ENCODE peak calls at places on chromosomes 11 and 22, in four cellular contexts. One of them, this sample, is unnamed.

GRCh38 chr11:103484545-103484944 is 375.3 kb downstream of the DYNC2H1 start:
- DNase-seq in body of pancreas: no peak
- DNase-seq in IMR-90: no peak
- DNase-seq in AG04450: no peak
- DNase-seq in this sample: no peak

GRCh38 chr22:32536352-32536751 is 61.7 kb downstream of the FBXO7 start:
- DNase-seq in body of pancreas: no peak
- DNase-seq in AG04450: no peak
- DNase-seq in IMR-90: no peak
- DNase-seq in this sample: no peak

GRCh38 chr22:39579909-39580571 is 9.5 kb downstream of the CACNA1I start:
- DNase-seq in body of pancreas: no peak
- DNase-seq in IMR-90: no peak
- DNase-seq in AG04450: no peak
- DNase-seq in this sample: no peak

GRCh38 chr22:25744694-25745093 is 2.7 kb downstream of the MYO18B start:
- DNase-seq in AG04450: no peak
- DNase-seq in IMR-90: no peak
- DNase-seq in body of pancreas: no peak
- DNase-seq in this sample: no peak

GRCh38 chr11:72696866-72697428 is 22.7 kb upstream of the PDE2A start:
- DNase-seq in IMR-90: no peak
- DNase-seq in body of pancreas: peak
- DNase-seq in AG04450: no peak
- DNase-seq in this sample: peak

GRCh38 chr11:61828629-61829407 is 718 bp downstream of the FADS2 start:
- DNase-seq in AG04450: no peak
- DNase-seq in body of pancreas: peak
- DNase-seq in IMR-90: no peak
- DNase-seq in this sample: peak

GRCh38 chr11:57476883-57477506 is 16.7 kb downstream of the RTN4RL2 start:
- DNase-seq in IMR-90: peak
- DNase-seq in body of pancreas: peak
- DNase-seq in AG04450: no peak
- DNase-seq in this sample: peak

GRCh38 chr11:63262562-63262961 is 19.2 kb upstream of the SLC22A25 start:
- DNase-seq in AG04450: no peak
- DNase-seq in body of pancreas: peak
- DNase-seq in IMR-90: no peak
- DNase-seq in this sample: no peak

GRCh38 chr11:119722281-119722794 is 6.7 kb downstream of the NECTIN1 start:
- DNase-seq in AG04450: no peak
- DNase-seq in IMR-90: no peak
- DNase-seq in body of pancreas: peak
- DNase-seq in this sample: peak

GRCh38 chr11:132463941-132464340 is 1068.4 kb downstream of the OPCML start:
- DNase-seq in IMR-90: no peak
- DNase-seq in body of pancreas: no peak
- DNase-seq in AG04450: no peak
- DNase-seq in this sample: no peak

GRCh38 chr11:8289426-8290047 is 25.9 kb upstream of the LMO1 start:
- DNase-seq in IMR-90: no peak
- DNase-seq in body of pancreas: no peak
- DNase-seq in AG04450: no peak
- DNase-seq in this sample: peak

GRCh38 chr22:41417622-41418390 is 28.8 kb downstream of the TOB2 start:
- DNase-seq in IMR-90: no peak
- DNase-seq in AG04450: no peak
- DNase-seq in body of pancreas: peak
- DNase-seq in this sample: no peak

GRCh38 chr11:72712168-72712721 is 38.0 kb upstream of the PDE2A start:
- DNase-seq in AG04450: no peak
- DNase-seq in IMR-90: no peak
- DNase-seq in body of pancreas: no peak
- DNase-seq in this sample: no peak

GRCh38 chr22:27393371-27393770 is 408.2 kb downstream of the MN1 start:
- DNase-seq in IMR-90: no peak
- DNase-seq in AG04450: no peak
- DNase-seq in body of pancreas: no peak
- DNase-seq in this sample: no peak

GRCh38 chr11:131667566-131667965 is 297.2 kb downstream of the NTM start:
- DNase-seq in AG04450: no peak
- DNase-seq in body of pancreas: no peak
- DNase-seq in IMR-90: no peak
- DNase-seq in this sample: peak

GRCh38 chr11:86067230-86068137 is 1.4 kb downstream of the PICALM start:
- DNase-seq in IMR-90: no peak
- DNase-seq in body of pancreas: no peak
- DNase-seq in AG04450: no peak
- DNase-seq in this sample: no peak

GRCh38 chr11:69914286-69915150 is 95.3 kb upstream of the FGF3 start:
- DNase-seq in IMR-90: no peak
- DNase-seq in body of pancreas: no peak
- DNase-seq in AG04450: no peak
- DNase-seq in this sample: peak

GRCh38 chr11:69877235-69877634 is 58.0 kb upstream of the FGF3 start:
- DNase-seq in AG04450: no peak
- DNase-seq in body of pancreas: no peak
- DNase-seq in IMR-90: no peak
- DNase-seq in this sample: peak

GRCh38 chr11:77080643-77081210 is 14.0 kb downstream of the CAPN5 start:
- DNase-seq in body of pancreas: no peak
- DNase-seq in AG04450: no peak
- DNase-seq in IMR-90: peak
- DNase-seq in this sample: peak

GRCh38 chr22:42920101-42920820 is 63.2 kb upstream of the ARFGAP3 start:
- DNase-seq in body of pancreas: peak
- DNase-seq in AG04450: no peak
- DNase-seq in IMR-90: peak
- DNase-seq in this sample: no peak

GRCh38 chr11:64844330-64845124 is at the start of gene CDC42BPG:
- DNase-seq in IMR-90: peak
- DNase-seq in AG04450: no peak
- DNase-seq in body of pancreas: peak
- DNase-seq in this sample: peak

GRCh38 chr22:24189249-24190158 is 8.2 kb downstream of the SUSD2 start:
- DNase-seq in body of pancreas: peak
- DNase-seq in IMR-90: peak
- DNase-seq in AG04450: peak
- DNase-seq in this sample: peak

GRCh38 chr11:111922803-111923202 is 4.1 kb downstream of the C11orf52 start:
- DNase-seq in body of pancreas: peak
- DNase-seq in AG04450: no peak
- DNase-seq in IMR-90: peak
- DNase-seq in this sample: no peak

GRCh38 chr11:131664811-131665210 is 294.4 kb downstream of the NTM start:
- DNase-seq in IMR-90: no peak
- DNase-seq in body of pancreas: no peak
- DNase-seq in AG04450: no peak
- DNase-seq in this sample: peak

GRCh38 chr22:19134176-19134831 is 3.2 kb downstream of the TSSK2 start:
- DNase-seq in AG04450: no peak
- DNase-seq in IMR-90: no peak
- DNase-seq in body of pancreas: no peak
- DNase-seq in this sample: no peak

GRCh38 chr22:22816171-22816514 is 71.5 kb upstream of the IGLL5 start:
- DNase-seq in body of pancreas: no peak
- DNase-seq in AG04450: no peak
- DNase-seq in IMR-90: no peak
- DNase-seq in this sample: no peak

GRCh38 chr22:16824718-16825687 is at the start of gene XKR3:
- DNase-seq in AG04450: no peak
- DNase-seq in body of pancreas: no peak
- DNase-seq in IMR-90: no peak
- DNase-seq in this sample: peak

GRCh38 chr22:24200616-24201212 is 19.4 kb downstream of the SUSD2 start:
- DNase-seq in AG04450: no peak
- DNase-seq in IMR-90: peak
- DNase-seq in body of pancreas: no peak
- DNase-seq in this sample: no peak

GRCh38 chr22:46854125-46854870 is 91.8 kb downstream of the TBC1D22A start:
- DNase-seq in AG04450: no peak
- DNase-seq in IMR-90: peak
- DNase-seq in body of pancreas: no peak
- DNase-seq in this sample: peak
- H3K27ac ChIP-seq in AG04450: no peak
- H3K27ac ChIP-seq in IMR-90: no peak
- H3K27ac ChIP-seq in body of pancreas: no peak
- H3K27ac ChIP-seq in this sample: peak

GRCh38 chr11:36777302-36777701 is 179.3 kb upstream of the RAG2 start:
- DNase-seq in body of pancreas: no peak
- DNase-seq in AG04450: no peak
- DNase-seq in IMR-90: no peak
- DNase-seq in this sample: no peak

GRCh38 chr11:36775157-36775556 is 177.1 kb upstream of the RAG2 start:
- DNase-seq in body of pancreas: no peak
- DNase-seq in IMR-90: no peak
- DNase-seq in AG04450: no peak
- DNase-seq in this sample: no peak

DNA sequence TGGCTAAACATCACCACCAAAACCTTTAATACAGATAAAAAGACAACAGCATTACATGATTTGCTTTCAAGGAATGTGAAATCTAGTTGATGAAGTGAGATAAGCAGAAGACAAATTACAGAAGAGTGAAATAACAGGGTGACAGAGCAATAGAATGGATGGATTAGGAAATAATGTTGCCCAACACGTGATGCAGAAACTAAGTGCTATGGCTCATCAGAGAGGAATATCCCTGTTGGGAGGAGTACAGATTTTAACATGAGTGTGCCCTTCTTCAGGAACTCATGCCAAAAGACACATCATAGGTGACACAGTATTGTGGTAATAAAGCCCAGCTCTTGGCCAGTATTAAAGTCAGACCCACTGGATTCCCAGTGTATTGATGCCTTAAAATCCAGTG is 176.6 kb upstream of the RAG2 start:
- DNase-seq in body of pancreas: no peak
- DNase-seq in AG04450: no peak
- DNase-seq in IMR-90: peak
- DNase-seq in this sample: no peak
- H3K27ac ChIP-seq in body of pancreas: no peak
- H3K27ac ChIP-seq in AG04450: no peak
- H3K27ac ChIP-seq in IMR-90: no peak
- H3K27ac ChIP-seq in this sample: no peak

GRCh38 chr22:35174398-35174797 is 82.9 kb upstream of the HMGXB4 start:
- DNase-seq in body of pancreas: no peak
- DNase-seq in IMR-90: no peak
- DNase-seq in AG04450: no peak
- DNase-seq in this sample: no peak
- H3K27ac ChIP-seq in body of pancreas: no peak
- H3K27ac ChIP-seq in IMR-90: no peak
- H3K27ac ChIP-seq in AG04450: no peak
- H3K27ac ChIP-seq in this sample: no peak

DNA sequence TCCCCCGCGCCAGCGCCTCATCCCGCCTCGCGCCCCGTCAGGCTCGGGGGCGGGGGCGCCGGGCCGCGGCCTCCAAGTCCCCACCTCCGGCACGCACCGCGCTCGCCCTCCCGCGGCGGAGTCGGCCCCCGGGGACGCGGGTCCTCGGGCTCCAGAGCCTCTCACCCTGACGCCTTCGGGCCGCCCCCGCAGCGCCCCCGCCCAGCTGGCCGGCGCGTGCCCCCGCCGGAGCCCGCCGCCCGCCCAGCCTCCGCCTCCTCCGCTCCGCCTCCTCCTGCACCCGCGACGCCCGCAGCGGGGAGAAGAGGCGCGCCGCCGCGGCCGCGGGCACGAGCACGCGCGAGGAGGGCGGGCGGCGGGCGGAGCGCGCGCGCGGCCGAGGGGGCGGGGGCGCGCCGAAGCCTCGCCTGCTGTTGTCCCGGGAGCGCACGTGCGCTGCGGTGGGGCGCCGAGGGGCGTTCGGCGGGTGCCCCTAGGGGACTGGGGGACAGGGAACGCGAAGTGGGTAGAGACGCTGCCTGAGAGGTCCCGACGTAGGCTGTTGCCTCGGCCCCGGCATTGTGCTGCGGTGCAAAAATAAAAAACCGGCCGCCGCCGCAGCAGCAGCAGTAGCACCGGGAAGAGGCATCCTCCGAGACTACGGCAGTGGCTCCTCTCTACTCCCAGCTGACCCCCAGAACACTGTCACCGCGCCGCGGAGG is 87.4 kb upstream of the ARHGAP32 start:
- DNase-seq in AG04450: no peak
- DNase-seq in body of pancreas: peak
- DNase-seq in IMR-90: peak
- DNase-seq in this sample: peak
- H3K27ac ChIP-seq in AG04450: no peak
- H3K27ac ChIP-seq in body of pancreas: peak
- H3K27ac ChIP-seq in IMR-90: peak
- H3K27ac ChIP-seq in this sample: no peak

GRCh38 chr11:116601734-116602636 is 170.8 kb downstream of the BUD13 start:
- DNase-seq in IMR-90: peak
- DNase-seq in body of pancreas: no peak
- DNase-seq in AG04450: no peak
- DNase-seq in this sample: peak
- H3K27ac ChIP-seq in IMR-90: no peak
- H3K27ac ChIP-seq in body of pancreas: no peak
- H3K27ac ChIP-seq in AG04450: no peak
- H3K27ac ChIP-seq in this sample: no peak

GRCh38 chr11:9533736-9534473 is 39.6 kb upstream of the WEE1 start:
- DNase-seq in AG04450: no peak
- DNase-seq in body of pancreas: no peak
- DNase-seq in IMR-90: no peak
- DNase-seq in this sample: no peak
- H3K27ac ChIP-seq in AG04450: no peak
- H3K27ac ChIP-seq in body of pancreas: no peak
- H3K27ac ChIP-seq in IMR-90: no peak
- H3K27ac ChIP-seq in this sample: no peak

DNA sequence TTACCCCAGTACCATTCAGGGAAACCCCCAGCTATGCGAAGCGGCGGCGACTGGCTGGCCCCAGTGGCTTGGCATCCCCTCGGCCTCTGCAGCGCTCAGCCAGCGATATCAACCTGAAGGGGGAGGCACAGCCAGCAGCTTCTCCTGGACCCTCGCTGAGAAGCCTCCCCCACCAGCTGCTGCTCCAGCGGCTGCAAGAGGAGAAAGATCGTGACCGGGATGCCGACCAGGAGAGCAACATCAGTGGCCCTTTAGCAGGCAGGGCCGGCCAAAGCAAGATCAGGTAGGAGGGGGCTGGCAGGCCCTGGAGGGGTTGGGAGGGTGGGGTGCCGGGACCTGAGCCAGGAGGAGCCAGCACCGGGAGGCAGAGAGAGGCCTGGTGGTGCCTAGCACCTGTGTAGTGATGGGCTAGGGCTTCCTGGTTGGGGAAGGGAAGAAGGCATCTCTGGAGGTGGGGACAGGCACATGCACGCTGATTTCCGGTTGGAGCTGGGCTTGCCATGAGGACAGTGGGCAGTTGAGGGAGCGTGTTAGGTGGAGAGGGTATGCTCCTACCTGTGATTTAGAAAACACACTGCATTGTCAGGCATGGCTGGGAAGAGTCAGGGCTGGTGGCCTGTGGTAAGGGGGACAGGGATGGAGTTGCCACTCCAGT is 22.3 kb downstream of the SHANK3 start:
- DNase-seq in AG04450: no peak
- DNase-seq in body of pancreas: peak
- DNase-seq in IMR-90: no peak
- DNase-seq in this sample: peak
- H3K27ac ChIP-seq in AG04450: no peak
- H3K27ac ChIP-seq in body of pancreas: no peak
- H3K27ac ChIP-seq in IMR-90: no peak
- H3K27ac ChIP-seq in this sample: no peak